ENCODE peak calls at places on chromosomes 11 and 22, in four cellular contexts. One of them, this sample, is unnamed.
A peak's percentile ranks its signal among the peaks of the same experiment; 100 is the strongest.

GRCh38 chr11:68412593-68413475 is 47.7 kb upstream of the PPP6R3 start:
- DNase-seq in SK-N-SH: no peak
- DNase-seq in psoas muscle: peak; percentile 84
- DNase-seq in aorta: no peak
- DNase-seq in this sample: no peak

GRCh38 chr11:123429336-123429735 is 733 bp upstream of the GRAMD1B start:
- DNase-seq in SK-N-SH: no peak
- DNase-seq in psoas muscle: no peak
- DNase-seq in aorta: no peak
- DNase-seq in this sample: no peak

GRCh38 chr11:107916671-107917241 is 11.5 kb upstream of the RAB39A start:
- DNase-seq in SK-N-SH: no peak
- DNase-seq in psoas muscle: no peak
- DNase-seq in aorta: no peak
- DNase-seq in this sample: peak; percentile 81

GRCh38 chr11:63565728-63566127 is 2.5 kb upstream of the PLAAT2 start:
- DNase-seq in SK-N-SH: no peak
- DNase-seq in psoas muscle: no peak
- DNase-seq in aorta: no peak
- DNase-seq in this sample: no peak

GRCh38 chr11:70159612-70160570 is 43.2 kb upstream of the FADD start:
- DNase-seq in SK-N-SH: no peak
- DNase-seq in psoas muscle: no peak
- DNase-seq in aorta: peak; percentile 92
- DNase-seq in this sample: peak; percentile 43

GRCh38 chr22:31683181-31684105 is 21.4 kb upstream of the PISD start:
- DNase-seq in SK-N-SH: no peak
- DNase-seq in psoas muscle: peak; percentile 53
- DNase-seq in aorta: peak; percentile 73
- DNase-seq in this sample: peak; percentile 20

GRCh38 chr11:34706709-34707461 is 86.0 kb downstream of the EHF start:
- DNase-seq in SK-N-SH: no peak
- DNase-seq in psoas muscle: no peak
- DNase-seq in aorta: no peak
- DNase-seq in this sample: no peak

GRCh38 chr22:25874327-25874726 is 132.3 kb downstream of the MYO18B start:
- DNase-seq in SK-N-SH: no peak
- DNase-seq in psoas muscle: no peak
- DNase-seq in aorta: no peak
- DNase-seq in this sample: no peak

GRCh38 chr11:62137881-62138629 is 14.2 kb downstream of the INCENP start:
- DNase-seq in SK-N-SH: peak; percentile 6
- DNase-seq in psoas muscle: no peak
- DNase-seq in aorta: peak; percentile 51
- DNase-seq in this sample: no peak

GRCh38 chr11:75777461-75778110 is 9.0 kb downstream of the DGAT2 start:
- DNase-seq in SK-N-SH: no peak
- DNase-seq in psoas muscle: no peak
- DNase-seq in aorta: peak; percentile 55
- DNase-seq in this sample: no peak

GRCh38 chr11:95762513-95762912 is 27.1 kb downstream of the FAM76B start:
- DNase-seq in SK-N-SH: no peak
- DNase-seq in psoas muscle: no peak
- DNase-seq in aorta: no peak
- DNase-seq in this sample: no peak

GRCh38 chr11:4025957-4026324 is 68.7 kb upstream of the RRM1 start:
- DNase-seq in SK-N-SH: peak; percentile 46
- DNase-seq in psoas muscle: no peak
- DNase-seq in aorta: no peak
- DNase-seq in this sample: no peak

GRCh38 chr22:50272103-50272782 is 2.1 kb upstream of the MAPK11 start:
- DNase-seq in SK-N-SH: peak; percentile 48
- DNase-seq in psoas muscle: no peak
- DNase-seq in aorta: no peak
- DNase-seq in this sample: no peak

GRCh38 chr11:75333807-75334140 is 17.7 kb downstream of the ARRB1 start:
- DNase-seq in SK-N-SH: no peak
- DNase-seq in psoas muscle: no peak
- DNase-seq in aorta: no peak
- DNase-seq in this sample: no peak

GRCh38 chr11:77064648-77065217 is 2.0 kb upstream of the CAPN5 start:
- DNase-seq in SK-N-SH: no peak
- DNase-seq in psoas muscle: no peak
- DNase-seq in aorta: no peak
- DNase-seq in this sample: no peak

GRCh38 chr22:20130739-20131592 is 638 bp upstream of the ZDHHC8 start:
- DNase-seq in SK-N-SH: peak; percentile 94
- DNase-seq in psoas muscle: peak; percentile 92
- DNase-seq in aorta: peak; percentile 95
- DNase-seq in this sample: peak; percentile 96

GRCh38 chr11:33936745-33937612 is 45.1 kb upstream of the LMO2 start:
- DNase-seq in SK-N-SH: no peak
- DNase-seq in psoas muscle: peak; percentile 82
- DNase-seq in aorta: peak; percentile 87
- DNase-seq in this sample: no peak

GRCh38 chr11:75441804-75442132 is 8.8 kb upstream of the KLHL35 start:
- DNase-seq in SK-N-SH: no peak
- DNase-seq in psoas muscle: no peak
- DNase-seq in aorta: no peak
- DNase-seq in this sample: no peak

GRCh38 chr11:65524747-65525658 is at the start of gene SCYL1:
- DNase-seq in SK-N-SH: peak; percentile 99
- DNase-seq in psoas muscle: peak; percentile 90
- DNase-seq in aorta: peak; percentile 94
- DNase-seq in this sample: peak; percentile 85

GRCh38 chr11:20021771-20022362 is 138.4 kb downstream of the DBX1 start:
- DNase-seq in SK-N-SH: no peak
- DNase-seq in psoas muscle: no peak
- DNase-seq in aorta: no peak
- DNase-seq in this sample: no peak

GRCh38 chr11:48013269-48013901 is 33.0 kb downstream of the PTPRJ start:
- DNase-seq in SK-N-SH: no peak
- DNase-seq in psoas muscle: no peak
- DNase-seq in aorta: no peak
- DNase-seq in this sample: peak; percentile 83

GRCh38 chr11:79762271-79762935 is 321.6 kb upstream of the TENM4 start:
- DNase-seq in SK-N-SH: no peak
- DNase-seq in psoas muscle: no peak
- DNase-seq in aorta: no peak
- DNase-seq in this sample: no peak

GRCh38 chr11:118939412-118939915 is 13.7 kb upstream of the BCL9L start:
- DNase-seq in SK-N-SH: no peak
- DNase-seq in psoas muscle: no peak
- DNase-seq in aorta: no peak
- DNase-seq in this sample: peak; percentile 23

GRCh38 chr22:25448435-25449051 is 115.9 kb upstream of the GRK3 start:
- DNase-seq in SK-N-SH: peak; percentile 41
- DNase-seq in psoas muscle: no peak
- DNase-seq in aorta: no peak
- DNase-seq in this sample: no peak

GRCh38 chr22:27866136-27867091 is 52.6 kb downstream of the PITPNB start:
- DNase-seq in SK-N-SH: no peak
- DNase-seq in psoas muscle: no peak
- DNase-seq in aorta: no peak
- DNase-seq in this sample: no peak

GRCh38 chr11:22703561-22703960 is 37.1 kb downstream of the GAS2 start:
- DNase-seq in SK-N-SH: no peak
- DNase-seq in psoas muscle: no peak
- DNase-seq in aorta: no peak
- DNase-seq in this sample: no peak

GRCh38 chr22:32839776-32840571 is 38.5 kb downstream of the TIMP3 start:
- DNase-seq in SK-N-SH: peak; percentile 33
- DNase-seq in psoas muscle: no peak
- DNase-seq in aorta: no peak
- DNase-seq in this sample: no peak

GRCh38 chr11:1138053-1138452 is 19.7 kb upstream of the MUC5AC start:
- DNase-seq in SK-N-SH: no peak
- DNase-seq in psoas muscle: no peak
- DNase-seq in aorta: no peak
- DNase-seq in this sample: no peak

GRCh38 chr11:75810637-75811383 is 4.2 kb upstream of the UVRAG start:
- DNase-seq in SK-N-SH: no peak
- DNase-seq in psoas muscle: no peak
- DNase-seq in aorta: no peak
- DNase-seq in this sample: no peak

GRCh38 chr11:926341-926916 is 759 bp downstream of the AP2A2 start:
- DNase-seq in SK-N-SH: peak; percentile 89
- DNase-seq in psoas muscle: peak; percentile 52
- DNase-seq in aorta: no peak
- DNase-seq in this sample: peak; percentile 72

GRCh38 chr11:61057615-61058014 is 44.7 kb upstream of the CD5 start:
- DNase-seq in SK-N-SH: no peak
- DNase-seq in psoas muscle: no peak
- DNase-seq in aorta: no peak
- DNase-seq in this sample: no peak

DNA sequence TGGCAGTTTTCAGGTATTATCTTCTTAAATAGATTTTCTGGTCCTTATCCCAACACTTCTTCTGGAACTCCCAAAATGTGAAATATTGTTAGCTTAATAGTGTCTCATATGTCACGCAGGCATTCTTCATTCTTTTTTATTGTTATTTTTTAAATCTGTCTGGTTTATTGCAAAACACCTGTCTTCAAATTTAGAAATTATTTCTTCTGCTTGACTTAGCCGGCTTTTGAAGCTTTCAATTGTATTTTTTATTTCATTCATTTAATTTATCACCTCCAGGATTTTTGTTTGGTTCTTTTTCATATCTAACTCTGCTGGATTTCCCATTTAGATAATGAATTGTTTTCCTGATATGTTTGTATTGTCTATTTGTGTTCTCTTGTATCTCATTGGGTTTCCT is 49.9 kb downstream of the KCNQ1OT1 start:
- DNase-seq in SK-N-SH: no peak
- DNase-seq in psoas muscle: no peak
- DNase-seq in aorta: no peak
- DNase-seq in this sample: no peak
- H3K9me3 ChIP-seq in SK-N-SH: peaks cover 26% of the 10 kb centered on the region
- H3K9me3 ChIP-seq in psoas muscle: peaks cover 57% of the 10 kb centered on the region
- H3K9me3 ChIP-seq in aorta: peaks cover 31% of the 10 kb centered on the region
- H3K9me3 ChIP-seq in this sample: peaks cover 79% of the 10 kb centered on the region

DNA sequence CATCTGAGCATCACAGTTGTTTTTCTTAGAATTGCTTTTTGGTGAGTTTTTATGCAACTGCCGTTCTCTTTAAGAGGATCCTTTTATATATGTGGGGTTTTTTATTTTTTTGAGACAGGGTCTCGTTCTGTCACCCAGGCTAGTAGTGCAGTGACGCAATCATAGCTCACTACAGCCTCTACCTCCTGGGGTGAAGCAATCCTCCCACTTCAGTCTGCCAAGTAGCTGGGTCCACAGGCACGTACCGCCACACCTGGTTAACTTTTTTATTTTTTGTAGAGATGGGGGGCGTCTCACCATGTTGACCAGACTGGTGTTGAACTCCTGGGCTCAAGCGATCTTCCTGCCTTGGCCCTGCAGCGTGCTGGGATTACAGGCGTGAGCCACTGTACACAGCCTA is 16.6 kb downstream of the NUP50 start:
- DNase-seq in SK-N-SH: no peak
- DNase-seq in psoas muscle: no peak
- DNase-seq in aorta: no peak
- DNase-seq in this sample: no peak
- H3K9me3 ChIP-seq in SK-N-SH: no peaks in the 10 kb centered on the region
- H3K9me3 ChIP-seq in psoas muscle: no peaks in the 10 kb centered on the region
- H3K9me3 ChIP-seq in aorta: no peaks in the 10 kb centered on the region
- H3K9me3 ChIP-seq in this sample: no peaks in the 10 kb centered on the region

DNA sequence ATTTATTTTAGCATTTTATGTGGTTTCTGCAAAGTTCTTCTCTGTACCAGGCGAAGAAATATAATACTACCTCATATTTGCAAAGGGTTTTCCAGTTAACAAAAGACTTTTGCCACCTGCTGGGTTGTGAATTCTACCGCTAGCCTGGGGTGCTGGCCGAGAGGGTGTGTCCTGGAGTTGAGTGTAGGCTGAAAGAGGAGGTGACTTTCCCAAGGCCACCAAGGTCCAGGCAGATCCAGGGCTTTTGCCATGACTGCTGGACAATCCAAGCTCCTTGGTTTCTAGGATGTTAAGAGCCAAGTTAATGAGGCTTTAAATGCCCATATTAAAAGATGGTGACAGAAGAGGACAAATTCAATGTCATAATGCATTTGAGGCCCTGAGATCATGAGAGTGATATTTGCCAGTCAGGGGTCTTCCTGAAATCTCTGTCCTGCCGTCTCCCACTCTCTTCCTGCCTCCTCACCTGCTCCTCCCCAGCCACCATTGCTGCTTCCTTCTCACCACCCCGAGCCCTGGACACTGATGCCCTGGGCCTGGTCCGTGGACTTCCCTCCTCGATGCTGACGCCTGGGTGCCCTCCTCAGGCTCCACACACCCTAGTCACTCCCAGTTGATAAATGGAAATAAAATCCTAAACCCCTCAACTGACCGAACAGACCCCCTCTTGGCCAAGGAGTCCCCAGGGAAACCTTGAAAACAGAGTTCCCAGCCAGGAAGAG is 825.6 kb downstream of the TBC1D22A start:
- DNase-seq in SK-N-SH: no peak
- DNase-seq in psoas muscle: peak; percentile 6
- DNase-seq in aorta: peak; percentile 14
- DNase-seq in this sample: no peak
- H3K9me3 ChIP-seq in SK-N-SH: peaks cover 9% of the 10 kb centered on the region
- H3K9me3 ChIP-seq in psoas muscle: peaks cover 3% of the 10 kb centered on the region
- H3K9me3 ChIP-seq in aorta: no peaks in the 10 kb centered on the region
- H3K9me3 ChIP-seq in this sample: no peaks in the 10 kb centered on the region

GRCh38 chr22:48440176-48440575 is 1387.5 kb downstream of the BRD1 start:
- DNase-seq in SK-N-SH: no peak
- DNase-seq in psoas muscle: peak; percentile 38
- DNase-seq in aorta: no peak
- DNase-seq in this sample: no peak
- H3K9me3 ChIP-seq in SK-N-SH: no peaks in the 10 kb centered on the region
- H3K9me3 ChIP-seq in psoas muscle: no peaks in the 10 kb centered on the region
- H3K9me3 ChIP-seq in aorta: no peaks in the 10 kb centered on the region
- H3K9me3 ChIP-seq in this sample: no peaks in the 10 kb centered on the region

GRCh38 chr22:45998638-45999378 is 21.8 kb upstream of the WNT7B start:
- DNase-seq in SK-N-SH: no peak
- DNase-seq in psoas muscle: peak; percentile 48
- DNase-seq in aorta: peak; percentile 68
- DNase-seq in this sample: peak; percentile 39
- H3K9me3 ChIP-seq in SK-N-SH: no peaks in the 10 kb centered on the region
- H3K9me3 ChIP-seq in psoas muscle: no peaks in the 10 kb centered on the region
- H3K9me3 ChIP-seq in aorta: no peaks in the 10 kb centered on the region
- H3K9me3 ChIP-seq in this sample: no peaks in the 10 kb centered on the region

GRCh38 chr11:17369094-17369493 is 17.5 kb downstream of the NCR3LG1 start:
- DNase-seq in SK-N-SH: no peak
- DNase-seq in psoas muscle: no peak
- DNase-seq in aorta: no peak
- DNase-seq in this sample: no peak
- H3K9me3 ChIP-seq in SK-N-SH: peaks cover 11% of the 10 kb centered on the region
- H3K9me3 ChIP-seq in psoas muscle: peaks cover 33% of the 10 kb centered on the region
- H3K9me3 ChIP-seq in aorta: peaks cover 32% of the 10 kb centered on the region
- H3K9me3 ChIP-seq in this sample: peaks cover 60% of the 10 kb centered on the region

DNA sequence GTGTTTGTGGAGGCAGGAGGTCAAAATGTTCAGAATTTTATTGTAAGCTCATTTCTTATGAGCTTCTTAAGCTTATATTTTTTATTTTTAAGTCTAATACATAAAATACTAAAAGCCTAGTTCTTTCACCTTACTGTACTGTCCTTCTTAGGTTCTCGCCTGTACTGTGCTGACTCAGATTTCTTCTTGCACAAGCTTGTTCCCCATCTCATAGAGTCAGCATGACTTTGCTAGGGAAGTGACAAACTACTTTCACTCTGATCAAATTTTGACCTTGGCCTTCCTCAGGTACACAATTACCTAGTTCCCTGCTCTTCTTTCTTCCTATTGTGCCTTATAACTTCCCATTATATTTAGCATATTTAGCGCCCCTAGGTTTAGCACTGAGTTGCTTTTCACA is 81.5 kb downstream of the STK33 start:
- DNase-seq in SK-N-SH: no peak
- DNase-seq in psoas muscle: no peak
- DNase-seq in aorta: no peak
- DNase-seq in this sample: no peak
- H3K9me3 ChIP-seq in SK-N-SH: no peaks in the 10 kb centered on the region
- H3K9me3 ChIP-seq in psoas muscle: peaks cover 4% of the 10 kb centered on the region
- H3K9me3 ChIP-seq in aorta: peaks cover 4% of the 10 kb centered on the region
- H3K9me3 ChIP-seq in this sample: peaks cover 2% of the 10 kb centered on the region